ENCODE peak calls at places on chromosome 7, in eight cellular contexts. One of them, this sample, is unnamed.

GRCh38 chr7:55280031-55280454 is 85.1 kb upstream of the LANCL2 start:
- DNase-seq in hepatocyte: peak; percentile 82
- DNase-seq in stomach: peak; percentile 63
- DNase-seq in WTC11: peak; percentile 74
- DNase-seq in foreskin fibroblast: peak; percentile 52
- DNase-seq in psoas muscle: peak; percentile 63
- DNase-seq in epithelial cell of esophagus: peak; percentile 77
- DNase-seq in CD8-positive, alpha-beta T cell: peak; percentile 43
- DNase-seq in this sample: no peak

GRCh38 chr7:108020585-108020984 is 17.6 kb upstream of the LAMB1 start:
- DNase-seq in hepatocyte: no peak
- DNase-seq in stomach: no peak
- DNase-seq in WTC11: no peak
- DNase-seq in foreskin fibroblast: no peak
- DNase-seq in psoas muscle: no peak
- DNase-seq in epithelial cell of esophagus: no peak
- DNase-seq in CD8-positive, alpha-beta T cell: no peak
- DNase-seq in this sample: no peak

GRCh38 chr7:64992971-64993370 is 2.1 kb upstream of the ZNF117 start:
- DNase-seq in hepatocyte: no peak
- DNase-seq in stomach: no peak
- DNase-seq in WTC11: no peak
- DNase-seq in foreskin fibroblast: no peak
- DNase-seq in psoas muscle: no peak
- DNase-seq in epithelial cell of esophagus: peak; percentile 28
- DNase-seq in CD8-positive, alpha-beta T cell: no peak
- DNase-seq in this sample: no peak

GRCh38 chr7:27177795-27178320 is 3.7 kb upstream of the HOXA10 start:
- DNase-seq in hepatocyte: no peak
- DNase-seq in stomach: no peak
- DNase-seq in WTC11: no peak
- DNase-seq in foreskin fibroblast: no peak
- DNase-seq in psoas muscle: no peak
- DNase-seq in epithelial cell of esophagus: no peak
- DNase-seq in CD8-positive, alpha-beta T cell: no peak
- DNase-seq in this sample: no peak

GRCh38 chr7:92831716-92832622 is 4.4 kb downstream of the CDK6 start:
- DNase-seq in hepatocyte: peak; percentile 43
- DNase-seq in stomach: no peak
- DNase-seq in WTC11: no peak
- DNase-seq in foreskin fibroblast: peak; percentile 90
- DNase-seq in psoas muscle: no peak
- DNase-seq in epithelial cell of esophagus: peak; percentile 85
- DNase-seq in CD8-positive, alpha-beta T cell: no peak
- DNase-seq in this sample: no peak

GRCh38 chr7:94450044-94450697 is 55.5 kb downstream of the COL1A2 start:
- DNase-seq in hepatocyte: no peak
- DNase-seq in stomach: no peak
- DNase-seq in WTC11: no peak
- DNase-seq in foreskin fibroblast: no peak
- DNase-seq in psoas muscle: no peak
- DNase-seq in epithelial cell of esophagus: no peak
- DNase-seq in CD8-positive, alpha-beta T cell: no peak
- DNase-seq in this sample: no peak

GRCh38 chr7:100065452-100066186 is 15.9 kb downstream of the ZNF3 start:
- DNase-seq in hepatocyte: peak; percentile 60
- DNase-seq in stomach: no peak
- DNase-seq in WTC11: no peak
- DNase-seq in foreskin fibroblast: peak; percentile 64
- DNase-seq in psoas muscle: no peak
- DNase-seq in epithelial cell of esophagus: no peak
- DNase-seq in CD8-positive, alpha-beta T cell: no peak
- DNase-seq in this sample: no peak

GRCh38 chr7:13017881-13018280 is 330.4 kb downstream of the ARL4A start:
- DNase-seq in hepatocyte: no peak
- DNase-seq in stomach: no peak
- DNase-seq in WTC11: no peak
- DNase-seq in foreskin fibroblast: no peak
- DNase-seq in psoas muscle: no peak
- DNase-seq in epithelial cell of esophagus: peak; percentile 21
- DNase-seq in CD8-positive, alpha-beta T cell: no peak
- DNase-seq in this sample: no peak

GRCh38 chr7:96826089-96826488 is 116.4 kb upstream of the SEM1 start:
- DNase-seq in hepatocyte: no peak
- DNase-seq in stomach: no peak
- DNase-seq in WTC11: no peak
- DNase-seq in foreskin fibroblast: no peak
- DNase-seq in psoas muscle: no peak
- DNase-seq in epithelial cell of esophagus: peak; percentile 22
- DNase-seq in CD8-positive, alpha-beta T cell: no peak
- DNase-seq in this sample: no peak

GRCh38 chr7:88522771-88523316 is 216.2 kb upstream of the STEAP4 start:
- DNase-seq in hepatocyte: no peak
- DNase-seq in stomach: no peak
- DNase-seq in WTC11: no peak
- DNase-seq in foreskin fibroblast: no peak
- DNase-seq in psoas muscle: no peak
- DNase-seq in epithelial cell of esophagus: no peak
- DNase-seq in CD8-positive, alpha-beta T cell: no peak
- DNase-seq in this sample: no peak

GRCh38 chr7:5831196-5831595 is 49.4 kb upstream of the OCM start:
- DNase-seq in hepatocyte: no peak
- DNase-seq in stomach: no peak
- DNase-seq in WTC11: peak; percentile 29
- DNase-seq in foreskin fibroblast: no peak
- DNase-seq in psoas muscle: no peak
- DNase-seq in epithelial cell of esophagus: no peak
- DNase-seq in CD8-positive, alpha-beta T cell: no peak
- DNase-seq in this sample: peak; percentile 87

GRCh38 chr7:37482953-37483352 is 34.3 kb upstream of the ELMO1 start:
- DNase-seq in hepatocyte: no peak
- DNase-seq in stomach: no peak
- DNase-seq in WTC11: no peak
- DNase-seq in foreskin fibroblast: no peak
- DNase-seq in psoas muscle: no peak
- DNase-seq in epithelial cell of esophagus: no peak
- DNase-seq in CD8-positive, alpha-beta T cell: no peak
- DNase-seq in this sample: no peak

GRCh38 chr7:120170849-120171248 is 102.1 kb upstream of the KCND2 start:
- DNase-seq in hepatocyte: no peak
- DNase-seq in stomach: no peak
- DNase-seq in WTC11: no peak
- DNase-seq in foreskin fibroblast: no peak
- DNase-seq in psoas muscle: no peak
- DNase-seq in epithelial cell of esophagus: peak; percentile 49
- DNase-seq in CD8-positive, alpha-beta T cell: no peak
- DNase-seq in this sample: no peak

GRCh38 chr7:98458090-98458875 is 57.4 kb upstream of the BAIAP2L1 start:
- DNase-seq in hepatocyte: no peak
- DNase-seq in stomach: no peak
- DNase-seq in WTC11: no peak
- DNase-seq in foreskin fibroblast: no peak
- DNase-seq in psoas muscle: no peak
- DNase-seq in epithelial cell of esophagus: no peak
- DNase-seq in CD8-positive, alpha-beta T cell: no peak
- DNase-seq in this sample: no peak

GRCh38 chr7:93914581-93915066 is 6.9 kb upstream of the GNG11 start:
- DNase-seq in hepatocyte: no peak
- DNase-seq in stomach: no peak
- DNase-seq in WTC11: no peak
- DNase-seq in foreskin fibroblast: peak; percentile 50
- DNase-seq in psoas muscle: no peak
- DNase-seq in epithelial cell of esophagus: peak; percentile 56
- DNase-seq in CD8-positive, alpha-beta T cell: no peak
- DNase-seq in this sample: no peak

GRCh38 chr7:30173058-30173897 is 38.5 kb downstream of the MTURN start:
- DNase-seq in hepatocyte: peak; percentile 65
- DNase-seq in stomach: peak; percentile 46
- DNase-seq in WTC11: peak; percentile 36
- DNase-seq in foreskin fibroblast: peak; percentile 96
- DNase-seq in psoas muscle: peak; percentile 93
- DNase-seq in epithelial cell of esophagus: peak; percentile 100
- DNase-seq in CD8-positive, alpha-beta T cell: no peak
- DNase-seq in this sample: peak; percentile 75

GRCh38 chr7:149865437-149865836 is 8.3 kb upstream of the ATP6V0E2 start:
- DNase-seq in hepatocyte: no peak
- DNase-seq in stomach: peak; percentile 36
- DNase-seq in WTC11: no peak
- DNase-seq in foreskin fibroblast: peak; percentile 4
- DNase-seq in psoas muscle: no peak
- DNase-seq in epithelial cell of esophagus: no peak
- DNase-seq in CD8-positive, alpha-beta T cell: peak; percentile 80
- DNase-seq in this sample: no peak

GRCh38 chr7:141072548-141073172 is 1.2 kb upstream of the TMEM178B start:
- DNase-seq in hepatocyte: peak; percentile 50
- DNase-seq in stomach: no peak
- DNase-seq in WTC11: peak; percentile 55
- DNase-seq in foreskin fibroblast: peak; percentile 62
- DNase-seq in psoas muscle: peak; percentile 86
- DNase-seq in epithelial cell of esophagus: peak; percentile 69
- DNase-seq in CD8-positive, alpha-beta T cell: no peak
- DNase-seq in this sample: peak; percentile 85

GRCh38 chr7:124718032-124718766 is 47.4 kb downstream of the GPR37 start:
- DNase-seq in hepatocyte: no peak
- DNase-seq in stomach: no peak
- DNase-seq in WTC11: no peak
- DNase-seq in foreskin fibroblast: no peak
- DNase-seq in psoas muscle: no peak
- DNase-seq in epithelial cell of esophagus: no peak
- DNase-seq in CD8-positive, alpha-beta T cell: no peak
- DNase-seq in this sample: no peak

GRCh38 chr7:5633161-5634106 is 148.0 kb downstream of the RNF216 start:
- DNase-seq in hepatocyte: no peak
- DNase-seq in stomach: no peak
- DNase-seq in WTC11: no peak
- DNase-seq in foreskin fibroblast: no peak
- DNase-seq in psoas muscle: peak; percentile 30
- DNase-seq in epithelial cell of esophagus: no peak
- DNase-seq in CD8-positive, alpha-beta T cell: no peak
- DNase-seq in this sample: no peak

GRCh38 chr7:112481833-112482669 is 1.3 kb downstream of the LSMEM1 start:
- DNase-seq in hepatocyte: peak; percentile 48
- DNase-seq in stomach: no peak
- DNase-seq in WTC11: no peak
- DNase-seq in foreskin fibroblast: peak; percentile 89
- DNase-seq in psoas muscle: peak; percentile 82
- DNase-seq in epithelial cell of esophagus: peak; percentile 94
- DNase-seq in CD8-positive, alpha-beta T cell: no peak
- DNase-seq in this sample: peak; percentile 20

GRCh38 chr7:32428546-32428945 is 61.6 kb downstream of the LSM5 start:
- DNase-seq in hepatocyte: no peak
- DNase-seq in stomach: no peak
- DNase-seq in WTC11: peak; percentile 30
- DNase-seq in foreskin fibroblast: no peak
- DNase-seq in psoas muscle: no peak
- DNase-seq in epithelial cell of esophagus: no peak
- DNase-seq in CD8-positive, alpha-beta T cell: no peak
- DNase-seq in this sample: no peak

GRCh38 chr7:40350100-40350499 is 215.3 kb downstream of the SUGCT start:
- DNase-seq in hepatocyte: no peak
- DNase-seq in stomach: no peak
- DNase-seq in WTC11: no peak
- DNase-seq in foreskin fibroblast: no peak
- DNase-seq in psoas muscle: no peak
- DNase-seq in epithelial cell of esophagus: no peak
- DNase-seq in CD8-positive, alpha-beta T cell: no peak
- DNase-seq in this sample: no peak

GRCh38 chr7:95686109-95686508 is 86.2 kb upstream of the DYNC1I1 start:
- DNase-seq in hepatocyte: peak; percentile 79
- DNase-seq in stomach: peak; percentile 60
- DNase-seq in WTC11: peak; percentile 18
- DNase-seq in foreskin fibroblast: peak; percentile 26
- DNase-seq in psoas muscle: peak; percentile 60
- DNase-seq in epithelial cell of esophagus: peak; percentile 74
- DNase-seq in CD8-positive, alpha-beta T cell: no peak
- DNase-seq in this sample: no peak
- TF ChIP-seq CTCF in hepatocyte: peak; percentile 68
- TF ChIP-seq CTCF in stomach: no peak
- TF ChIP-seq CTCF in WTC11: peak; percentile 20
- TF ChIP-seq CTCF in foreskin fibroblast: peak; percentile 26
- TF ChIP-seq CTCF in psoas muscle: peak; percentile 58
- TF ChIP-seq CTCF in epithelial cell of esophagus: peak; percentile 57
- TF ChIP-seq CTCF in CD8-positive, alpha-beta T cell: no peak
- TF ChIP-seq CTCF in this sample: peak; percentile 71

GRCh38 chr7:47653550-47654351 is 71.8 kb upstream of the TNS3 start:
- DNase-seq in hepatocyte: no peak
- DNase-seq in stomach: no peak
- DNase-seq in WTC11: no peak
- DNase-seq in foreskin fibroblast: no peak
- DNase-seq in psoas muscle: no peak
- DNase-seq in epithelial cell of esophagus: no peak
- DNase-seq in CD8-positive, alpha-beta T cell: no peak
- DNase-seq in this sample: no peak
- TF ChIP-seq CTCF in hepatocyte: no peak
- TF ChIP-seq CTCF in stomach: no peak
- TF ChIP-seq CTCF in WTC11: no peak
- TF ChIP-seq CTCF in foreskin fibroblast: no peak
- TF ChIP-seq CTCF in psoas muscle: no peak
- TF ChIP-seq CTCF in epithelial cell of esophagus: no peak
- TF ChIP-seq CTCF in CD8-positive, alpha-beta T cell: no peak
- TF ChIP-seq CTCF in this sample: no peak

DNA sequence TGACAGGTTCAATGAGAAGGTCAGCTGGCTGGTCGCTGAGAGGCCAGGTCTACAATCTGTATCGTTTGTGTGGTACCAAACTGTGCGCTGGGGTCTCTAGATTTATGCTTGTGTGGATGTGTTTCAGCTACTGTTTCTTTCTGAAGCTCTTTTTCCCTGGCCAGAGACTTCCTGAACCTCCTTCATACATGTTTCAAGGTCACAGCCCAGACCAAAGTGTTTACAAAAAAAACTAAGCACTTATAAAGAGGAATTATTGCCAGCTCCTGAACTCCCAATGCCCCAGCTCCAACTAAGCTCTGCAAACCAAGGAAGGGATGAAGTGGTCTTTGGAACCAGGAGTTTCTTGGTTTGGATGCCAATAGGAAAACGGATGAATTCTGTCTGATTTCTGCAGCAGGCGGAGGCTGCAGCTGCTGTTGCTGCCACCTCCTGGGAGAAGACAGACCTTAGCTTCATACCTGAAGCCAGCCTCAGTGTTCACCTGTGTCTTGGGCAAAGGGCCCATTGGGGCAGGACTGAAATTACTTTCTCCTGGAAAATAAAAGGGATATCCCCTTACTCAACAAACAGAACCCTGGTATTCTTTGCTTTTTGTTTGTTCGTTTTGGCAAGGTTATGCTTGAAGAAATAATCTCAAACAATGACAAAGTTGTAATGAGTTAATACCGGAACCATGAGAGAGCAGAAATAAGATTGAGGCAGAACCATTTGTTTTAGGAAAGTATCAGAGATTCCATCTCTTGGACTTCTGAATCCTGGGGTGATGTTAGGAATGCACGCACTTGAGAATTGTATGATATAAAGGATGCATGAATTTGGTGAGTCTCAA is 24.6 kb upstream of the MKLN1 start:
- DNase-seq in hepatocyte: peak; percentile 43
- DNase-seq in stomach: peak; percentile 46
- DNase-seq in WTC11: peak; percentile 48
- DNase-seq in foreskin fibroblast: no peak
- DNase-seq in psoas muscle: no peak
- DNase-seq in epithelial cell of esophagus: peak; percentile 66
- DNase-seq in CD8-positive, alpha-beta T cell: peak; percentile 38
- DNase-seq in this sample: peak; percentile 58
- TF ChIP-seq CTCF in hepatocyte: peak; percentile 50
- TF ChIP-seq CTCF in stomach: no peak
- TF ChIP-seq CTCF in WTC11: no peak
- TF ChIP-seq CTCF in foreskin fibroblast: peak; percentile 54
- TF ChIP-seq CTCF in psoas muscle: peak; percentile 57
- TF ChIP-seq CTCF in epithelial cell of esophagus: peak; percentile 82
- TF ChIP-seq CTCF in CD8-positive, alpha-beta T cell: peak; percentile 50
- TF ChIP-seq CTCF in this sample: peak; percentile 60

GRCh38 chr7:103094102-103094501 is 19.2 kb downstream of the ARMC10 start:
- DNase-seq in hepatocyte: no peak
- DNase-seq in stomach: no peak
- DNase-seq in WTC11: no peak
- DNase-seq in foreskin fibroblast: no peak
- DNase-seq in psoas muscle: no peak
- DNase-seq in epithelial cell of esophagus: no peak
- DNase-seq in CD8-positive, alpha-beta T cell: no peak
- DNase-seq in this sample: no peak
- TF ChIP-seq CTCF in hepatocyte: peak; percentile 33
- TF ChIP-seq CTCF in stomach: no peak
- TF ChIP-seq CTCF in WTC11: no peak
- TF ChIP-seq CTCF in foreskin fibroblast: no peak
- TF ChIP-seq CTCF in psoas muscle: no peak
- TF ChIP-seq CTCF in epithelial cell of esophagus: no peak
- TF ChIP-seq CTCF in CD8-positive, alpha-beta T cell: no peak
- TF ChIP-seq CTCF in this sample: no peak

This sample was measured in dorsolateral prefrontal cortex.